ENCODE peak calls at places on chromosomes 12 and 14, in seven cellular contexts. J, M, Q, L, C, S and A are unnamed samples.

GRCh38 chr12:13342971-13343370 is 146.4 kb downstream of the EMP1 start:
- DNase-seq in J (no peak), M (no peak), Q (no peak), L (no peak), C (no peak), S (no peak), A (no peak)

GRCh38 chr12:117533687-117534086 is 172.3 kb upstream of the NOS1 start:
- DNase-seq in J (no peak), M (no peak), Q (no peak), L (no peak), C (no peak), S (no peak), A (no peak)

GRCh38 chr12:31029916-31030562 is 43.6 kb upstream of the DDX11 start:
- DNase-seq in J (no peak), M (no peak), Q (peak), L (no peak), C (no peak), S (no peak), A (no peak)

GRCh38 chr12:24860546-24860945 is 88.4 kb downstream of the BCAT1 start:
- DNase-seq in J (no peak), M (no peak), Q (no peak), L (no peak), C (no peak), S (no peak), A (no peak)

GRCh38 chr12:53192531-53193021 is 11.9 kb upstream of the CSAD start:
- DNase-seq in J (no peak), M (peak), Q (no peak), L (no peak), C (no peak), S (no peak), A (no peak)

GRCh38 chr12:7934560-7935463 is 1.2 kb downstream of the SLC2A3 start:
- DNase-seq in J (no peak), M (no peak), Q (no peak), L (no peak), C (no peak), S (no peak), A (peak)

GRCh38 chr12:10190558-10191388 is 11.9 kb downstream of the TMEM52B start:
- DNase-seq in J (no peak), M (no peak), Q (peak), L (peak), C (peak), S (peak), A (peak)

GRCh38 chr14:87899228-87899627 is 93.8 kb downstream of the GALC start:
- DNase-seq in J (no peak), M (no peak), Q (no peak), L (no peak), C (no peak), S (no peak), A (no peak)

GRCh38 chr12:29316772-29317171 is 64.2 kb downstream of the ERGIC2 start:
- DNase-seq in J (no peak), M (no peak), Q (peak), L (no peak), C (no peak), S (peak), A (no peak)

GRCh38 chr12:86122846-86123468 is 133.2 kb downstream of the MGAT4C start:
- DNase-seq in J (no peak), M (no peak), Q (no peak), L (no peak), C (no peak), S (no peak), A (no peak)

GRCh38 chr12:12138203-12139154 is 67.7 kb downstream of the BCL2L14 start:
- DNase-seq in J (no peak), M (no peak), Q (no peak), L (no peak), C (no peak), S (no peak), A (no peak)

GRCh38 chr14:39673141-39674133 is 241.2 kb upstream of the FBXO33 start:
- DNase-seq in J (no peak), M (no peak), Q (no peak), L (no peak), C (no peak), S (no peak), A (no peak)

GRCh38 chr14:56339855-56340701 is 221.9 kb downstream of the PELI2 start:
- DNase-seq in J (peak), M (peak), Q (peak), L (peak), C (peak), S (peak), A (peak)

GRCh38 chr12:3173912-3174311 is 96.7 kb downstream of the TSPAN9 start:
- DNase-seq in J (no peak), M (no peak), Q (no peak), L (no peak), C (no peak), S (no peak), A (no peak)

GRCh38 chr12:71392521-71393145 is 47.0 kb upstream of the LGR5 start:
- DNase-seq in J (peak), M (no peak), Q (no peak), L (peak), C (no peak), S (peak), A (peak)

GRCh38 chr12:59484575-59484974 is 111.3 kb upstream of the SLC16A7 start:
- DNase-seq in J (no peak), M (no peak), Q (no peak), L (no peak), C (no peak), S (no peak), A (no peak)

GRCh38 chr14:106024983-106025604 is 498.7 kb downstream of the TMEM121 start:
- DNase-seq in J (no peak), M (no peak), Q (no peak), L (no peak), C (no peak), S (no peak), A (no peak)

GRCh38 chr14:96250545-96250944 is 5.5 kb upstream of the BDKRB1 start:
- DNase-seq in J (no peak), M (no peak), Q (no peak), L (no peak), C (no peak), S (no peak), A (no peak)

GRCh38 chr12:130401703-130402102 is 64.0 kb downstream of the PIWIL1 start:
- DNase-seq in J (no peak), M (no peak), Q (no peak), L (no peak), C (no peak), S (no peak), A (no peak)

GRCh38 chr12:101877816-101878811 is 734 bp downstream of the DRAM1 start:
- DNase-seq in J (no peak), M (peak), Q (peak), L (peak), C (no peak), S (peak), A (no peak)

GRCh38 chr12:22250762-22251161 is 83.7 kb downstream of the ST8SIA1 start:
- DNase-seq in J (no peak), M (no peak), Q (no peak), L (no peak), C (no peak), S (no peak), A (no peak)

GRCh38 chr14:24065408-24065807 is 6.0 kb upstream of the CPNE6 start:
- DNase-seq in J (no peak), M (no peak), Q (no peak), L (no peak), C (no peak), S (no peak), A (no peak)

GRCh38 chr12:92784795-92785562 is 82.2 kb downstream of the PLEKHG7 start:
- DNase-seq in J (peak), M (no peak), Q (no peak), L (no peak), C (peak), S (peak), A (peak)

GRCh38 chr12:70485704-70486103 is 119.6 kb downstream of the KCNMB4 start:
- DNase-seq in J (no peak), M (no peak), Q (no peak), L (no peak), C (no peak), S (no peak), A (no peak)

GRCh38 chr14:55127491-55127951 is 1.5 kb upstream of the LGALS3 start:
- DNase-seq in J (no peak), M (no peak), Q (no peak), L (no peak), C (no peak), S (peak), A (no peak)

GRCh38 chr14:33588771-33589170 is 362.1 kb downstream of the EGLN3 start:
- DNase-seq in J (no peak), M (no peak), Q (no peak), L (no peak), C (no peak), S (no peak), A (no peak)

GRCh38 chr14:85572845-85573244 is 42.9 kb downstream of the FLRT2 start:
- DNase-seq in J (peak), M (no peak), Q (no peak), L (no peak), C (no peak), S (peak), A (no peak)

GRCh38 chr14:21940887-21941855 is 267.6 kb upstream of the OR4E1 start:
- DNase-seq in J (no peak), M (no peak), Q (no peak), L (peak), C (peak), S (peak), A (peak)

GRCh38 chr14:35374273-35374681 is 30.3 kb downstream of the NFKBIA start:
- DNase-seq in J (peak), M (no peak), Q (no peak), L (no peak), C (no peak), S (peak), A (no peak)

GRCh38 chr12:128455849-128456248 is 188.9 kb downstream of the TMEM132C start:
- DNase-seq in J (no peak), M (no peak), Q (no peak), L (no peak), C (no peak), S (no peak), A (no peak)

GRCh38 chr12:57737467-57738141 is 938 bp downstream of the AGAP2 start:
- DNase-seq in J (no peak), M (no peak), Q (no peak), L (peak), C (peak), S (no peak), A (peak)
- TF ChIP-seq CTCF in J (peak), M (no peak), Q (peak), L (peak), C (no peak), S (no peak), A (no peak)

GRCh38 chr14:32449640-32450039 is 120.5 kb downstream of the AKAP6 start:
- DNase-seq in J (no peak), M (no peak), Q (no peak), L (no peak), C (no peak), S (no peak), A (no peak)

GRCh38 chr14:32438511-32438910 is 109.4 kb downstream of the AKAP6 start:
- DNase-seq in J (no peak), M (no peak), Q (no peak), L (no peak), C (no peak), S (no peak), A (no peak)

DNA sequence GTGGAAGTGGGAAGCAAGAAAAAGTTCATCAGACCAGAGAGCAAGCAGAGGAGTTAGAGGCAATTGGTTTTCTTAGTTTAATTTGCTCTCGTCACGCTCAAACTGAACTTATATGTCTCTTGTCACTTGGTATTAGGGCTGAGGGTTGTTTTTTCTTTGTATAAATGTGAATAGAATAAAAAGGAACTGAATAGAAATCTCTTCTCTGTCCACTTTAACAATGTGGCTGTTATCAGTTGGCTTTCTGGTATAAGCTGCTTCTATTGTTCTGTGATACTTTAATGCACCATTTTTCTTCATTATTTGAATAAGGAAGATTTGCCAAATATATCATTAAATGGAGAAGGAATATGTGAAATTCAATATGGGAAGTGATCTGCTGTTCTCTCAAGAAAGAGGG is 115.2 kb downstream of the AKAP6 start:
- DNase-seq in J (no peak), M (no peak), Q (no peak), L (no peak), C (no peak), S (no peak), A (no peak)
- TF ChIP-seq CTCF in J (no peak), M (no peak), Q (no peak), L (no peak), C (no peak), S (no peak), A (no peak)

DNA sequence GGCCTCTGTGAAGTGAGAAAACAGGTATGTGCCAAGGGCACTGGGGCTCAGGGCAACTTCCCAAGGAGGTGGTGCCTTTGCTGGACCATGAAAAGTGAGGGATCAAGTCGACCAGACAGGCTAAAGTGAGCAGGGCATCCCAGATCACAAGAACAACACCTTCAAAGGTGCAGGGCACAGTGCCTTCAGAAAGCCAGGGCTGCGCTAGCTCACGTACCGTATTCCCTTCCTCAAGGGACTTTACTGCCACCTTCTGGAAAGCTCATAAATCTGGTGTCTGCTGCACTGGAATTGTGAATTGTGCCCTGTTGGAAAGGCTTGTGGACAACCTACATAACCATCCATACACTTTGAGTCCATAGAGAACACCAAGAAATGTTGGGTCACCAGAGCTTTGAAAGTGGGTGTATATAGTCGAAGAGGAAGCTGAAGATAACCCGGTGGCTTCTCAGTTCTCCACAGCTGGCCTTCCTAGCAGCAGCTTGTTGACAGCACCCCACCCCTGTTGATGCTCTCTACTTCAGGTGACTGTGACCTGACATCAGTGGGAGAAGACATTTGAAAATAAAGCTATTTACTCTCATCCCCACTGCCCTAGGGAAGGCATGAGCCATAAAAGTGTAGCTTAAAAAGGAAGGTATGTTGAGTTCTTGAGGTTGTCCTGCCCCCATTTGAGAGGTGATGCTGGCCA is 24.5 kb downstream of the FIGNL2 start:
- DNase-seq in J (peak), M (no peak), Q (no peak), L (no peak), C (peak), S (peak), A (no peak)
- TF ChIP-seq CTCF in J (peak), M (peak), Q (peak), L (peak), C (peak), S (peak), A (no peak)

DNA sequence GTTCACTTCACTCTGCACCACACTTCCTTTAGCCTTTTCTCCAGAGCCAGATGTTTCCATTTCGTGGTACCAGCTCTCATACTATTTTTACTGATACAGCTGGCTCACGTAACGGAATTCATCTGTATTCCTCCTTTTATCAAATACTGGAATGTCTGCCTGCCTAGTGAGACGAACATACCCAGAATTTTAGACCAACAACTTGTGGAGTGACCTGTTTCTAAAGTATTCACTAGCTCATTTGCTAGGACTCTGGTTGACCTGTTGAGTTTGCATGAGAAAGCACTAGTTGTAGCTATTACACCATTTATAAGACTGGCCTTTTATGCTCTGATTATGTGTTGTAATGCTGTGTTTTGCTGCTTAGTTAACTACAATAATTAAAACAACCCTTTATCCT is 22.6 kb downstream of the KCNA5 start:
- DNase-seq in J (no peak), M (no peak), Q (no peak), L (no peak), C (no peak), S (no peak), A (no peak)
- TF ChIP-seq CTCF in J (no peak), M (no peak), Q (no peak), L (no peak), C (no peak), S (no peak), A (no peak)

GRCh38 chr12:16093825-16094224 is 182.7 kb downstream of the DERA start:
- DNase-seq in J (no peak), M (no peak), Q (no peak), L (no peak), C (no peak), S (no peak), A (no peak)

GRCh38 chr12:16090974-16091373 is 179.8 kb downstream of the DERA start:
- DNase-seq in J (no peak), M (no peak), Q (no peak), L (no peak), C (no peak), S (no peak), A (no peak)

GRCh38 chr12:16095531-16096110 is 181.9 kb downstream of the SLC15A5 start:
- DNase-seq in J (no peak), M (no peak), Q (no peak), L (no peak), C (no peak), S (peak), A (no peak)

GRCh38 chr12:16096273-16096849 is 181.1 kb downstream of the SLC15A5 start:
- DNase-seq in J (no peak), M (no peak), Q (no peak), L (no peak), C (no peak), S (peak), A (no peak)

DNA sequence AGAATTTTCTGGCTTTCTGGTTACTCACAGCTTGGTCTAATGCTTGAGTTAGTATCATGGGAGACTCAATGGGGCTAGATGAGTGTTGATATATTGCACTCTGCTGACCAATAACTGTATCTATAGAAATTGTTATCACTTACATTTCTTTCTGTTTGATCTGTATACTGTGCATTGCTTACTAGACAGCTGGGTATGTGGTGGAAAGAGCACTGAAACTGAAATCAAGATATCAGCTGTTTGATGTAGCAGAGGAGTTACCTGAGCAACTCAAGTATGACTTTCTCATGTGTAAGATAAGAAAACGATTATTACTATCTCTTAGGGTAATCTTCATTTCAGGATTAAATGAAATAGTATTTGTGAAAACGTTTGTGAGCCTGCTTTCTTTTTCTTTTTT is 183.0 kb downstream of the SLC15A5 start:
- DNase-seq in J (no peak), M (no peak), Q (no peak), L (no peak), C (no peak), S (no peak), A (no peak)
- TF ChIP-seq CTCF in J (no peak), M (no peak), Q (no peak), L (no peak), C (no peak), S (no peak), A (no peak)